ENCODE peak calls at places on chromosomes 16 and 17, in seven cellular contexts. S, F, B, A, K, C and N are unnamed samples.

GRCh38 chr16:53912155-53912554 is 208.2 kb downstream of the FTO start:
- DNase-seq in B (no peak), K (no peak), C (no peak), S (no peak), F (no peak), A (no peak), N (no peak)

GRCh38 chr16:84650062-84650991 is 2.0 kb downstream of the KLHL36 start:
- DNase-seq in S (peak; percentile 46), K (no peak), A (no peak), F (peak; percentile 60), C (no peak), B (no peak), N (no peak)

GRCh38 chr17:49472527-49472926 is 22.6 kb upstream of the NGFR start:
- DNase-seq in K (no peak), A (no peak), C (no peak), B (no peak), F (no peak), S (peak; percentile 29), N (no peak)

GRCh38 chr16:14553447-14553846 is 76.6 kb downstream of the PARN start:
- DNase-seq in S (no peak), B (no peak), K (no peak), A (no peak), F (no peak), C (no peak), N (no peak)

GRCh38 chr16:72172105-72173034 is at the start of gene PMFBP1:
- DNase-seq in A (no peak), K (no peak), B (peak; percentile 11), F (peak; percentile 3), C (peak; percentile 11), S (peak; percentile 72), N (no peak)

GRCh38 chr16:57883480-57883879 is 81.2 kb upstream of the KIFC3 start:
- DNase-seq in F (no peak), K (no peak), B (no peak), C (no peak), S (no peak), A (no peak), N (no peak)

GRCh38 chr17:77392376-77393273 is 251.9 kb downstream of the SEC14L1 start:
- DNase-seq in K (peak; percentile 63), B (no peak), C (peak; percentile 72), A (peak; percentile 80), S (peak; percentile 86), F (peak; percentile 73), N (peak; percentile 51)

GRCh38 chr17:22516861-22517636 is 824.7 kb downstream of the KCNJ18 start:
- DNase-seq in K (no peak), S (no peak), C (no peak), F (no peak), A (no peak), B (no peak), N (no peak)

GRCh38 chr16:10736926-10737625 is 6.6 kb upstream of the NUBP1 start:
- DNase-seq in C (peak; percentile 71), B (no peak), A (peak; percentile 60), K (peak; percentile 61), S (peak; percentile 62), F (peak; percentile 65), N (peak; percentile 70)

GRCh38 chr17:81252336-81253329 is 13.5 kb downstream of the NDUFAF8 start:
- DNase-seq in B (no peak), S (no peak), A (no peak), K (no peak), C (no peak), F (no peak), N (no peak)

GRCh38 chr16:14489460-14489859 is 140.6 kb downstream of the PARN start:
- DNase-seq in K (no peak), B (no peak), S (peak; percentile 41), A (no peak), F (peak; percentile 80), C (no peak), N (no peak)

GRCh38 chr16:52547001-52547833 is at the start of gene TOX3:
- DNase-seq in A (no peak), F (no peak), C (peak; percentile 72), S (no peak), K (peak; percentile 78), B (no peak), N (no peak)

GRCh38 chr16:82226327-82226726 is 56.3 kb upstream of the MPHOSPH6 start:
- DNase-seq in F (no peak), A (no peak), C (no peak), S (no peak), K (no peak), B (no peak), N (no peak)

GRCh38 chr16:83895243-83895642 is 3.7 kb upstream of the MLYCD start:
- DNase-seq in C (no peak), S (no peak), F (no peak), A (no peak), K (no peak), B (no peak), N (no peak)

GRCh38 chr16:58378401-58378800 is 13.9 kb upstream of the GINS3 start:
- DNase-seq in C (no peak), A (no peak), F (no peak), B (no peak), K (no peak), S (no peak), N (no peak)

GRCh38 chr17:80819422-80820164 is 172.0 kb upstream of the CHMP6 start:
- DNase-seq in K (no peak), S (peak; percentile 7), A (no peak), B (no peak), F (no peak), C (no peak), N (no peak)

GRCh38 chr16:28977703-28978641 is 3.4 kb downstream of the SPNS1 start:
- DNase-seq in S (no peak), B (no peak), K (no peak), F (peak; percentile 25), A (no peak), C (peak; percentile 25), N (no peak)

GRCh38 chr16:49492090-49492801 is 118.6 kb downstream of the C16orf78 start:
- DNase-seq in B (no peak), C (peak; percentile 53), S (peak; percentile 22), K (peak; percentile 44), F (peak; percentile 68), A (peak; percentile 61), N (peak; percentile 64)

GRCh38 chr16:87570938-87571867 is 31.1 kb upstream of the JPH3 start:
- DNase-seq in S (peak; percentile 74), K (peak; percentile 81), C (peak; percentile 75), B (no peak), F (peak; percentile 84), A (peak; percentile 44), N (no peak)

GRCh38 chr16:7246578-7246977 is 86.1 kb upstream of the RBFOX1 start:
- DNase-seq in B (no peak), K (no peak), A (no peak), S (no peak), C (no peak), F (no peak), N (no peak)

GRCh38 chr17:72270530-72270929 is 149.7 kb downstream of the SOX9 start:
- DNase-seq in F (no peak), C (peak; percentile 20), S (peak; percentile 21), B (no peak), K (no peak), A (no peak), N (no peak)

GRCh38 chr17:70276931-70277330 is 107.6 kb downstream of the KCNJ2 start:
- DNase-seq in C (no peak), B (no peak), F (no peak), A (no peak), K (no peak), S (no peak), N (no peak)

GRCh38 chr17:1455291-1455747 is 713 bp downstream of the CRK start:
- DNase-seq in C (peak; percentile 74), A (peak; percentile 39), S (peak; percentile 81), F (peak; percentile 89), K (peak; percentile 62), B (no peak), N (peak; percentile 57)

GRCh38 chr17:21239680-21240374 is 13.4 kb downstream of the NATD1 start:
- DNase-seq in K (no peak), B (no peak), S (no peak), F (peak; percentile 84), C (no peak), A (no peak), N (peak; percentile 15)

GRCh38 chr16:85309656-85310587 is 197.7 kb upstream of the CIBAR2 start:
- DNase-seq in F (no peak), B (no peak), C (peak; percentile 50), K (no peak), A (no peak), S (peak; percentile 51), N (no peak)

GRCh38 chr16:52552643-52553042 is 5.7 kb upstream of the TOX3 start:
- DNase-seq in K (no peak), B (no peak), S (no peak), F (no peak), A (no peak), C (no peak), N (no peak)

GRCh38 chr17:72419866-72420774 is 299.3 kb downstream of the SOX9 start:
- DNase-seq in F (no peak), C (no peak), A (no peak), K (no peak), B (no peak), S (no peak), N (peak; percentile 21)

GRCh38 chr16:20280259-20280658 is 47.1 kb downstream of the GP2 start:
- DNase-seq in C (no peak), B (no peak), F (no peak), A (no peak), K (no peak), S (no peak), N (no peak)

GRCh38 chr17:48873212-48873611 is 19.4 kb upstream of the ATP5MC1 start:
- DNase-seq in S (no peak), F (no peak), K (no peak), A (no peak), C (no peak), B (no peak), N (peak; percentile 37)

GRCh38 chr16:15946257-15947044 is 3.0 kb upstream of the ABCC1 start:
- DNase-seq in C (no peak), K (no peak), S (no peak), A (no peak), F (peak; percentile 83), B (no peak), N (no peak)

GRCh38 chr16:3952342-3953131 is 72.0 kb upstream of the CREBBP start:
- DNase-seq in K (no peak), B (no peak), A (no peak), F (no peak), S (peak; percentile 96), C (peak; percentile 42), N (peak; percentile 64)
- H3K4me1 ChIP-seq in K (peaks cover 37% of the 10 kb centered on the region), B (peaks cover 71% of the 10 kb centered on the region), A (peaks cover 17% of the 10 kb centered on the region), F (no peaks in the 10 kb centered on the region), S (peaks cover 17% of the 10 kb centered on the region), C (no peaks in the 10 kb centered on the region), N (no peaks in the 10 kb centered on the region)

GRCh38 chr17:29165261-29165660 is 14.9 kb downstream of the MYO18A start:
- DNase-seq in C (no peak), B (no peak), K (no peak), F (no peak), S (no peak), A (no peak), N (no peak)
- H3K27ac ChIP-seq in C (no peak overlapping the region), B (no peak overlapping the region), K (no peak overlapping the region), F (no peak overlapping the region), S (no peak overlapping the region), A (no peak overlapping the region), N (no peak overlapping the region)

GRCh38 chr17:32341857-32342602 is at the start of gene C17orf75:
- DNase-seq in F (peak; percentile 69), S (peak; percentile 83), K (peak; percentile 83), C (peak; percentile 85), B (no peak), A (peak; percentile 80), N (peak; percentile 82)
- TF ChIP-seq POLR2A in F (peak; percentile 71), S (peak; percentile 50), K (no peak), C (peak; percentile 73), B (peak; percentile 38), A (peak; percentile 35), N (peak; percentile 54)

GRCh38 chr16:75854117-75854516 is 127.8 kb upstream of the CPHXL start:
- DNase-seq in S (no peak), F (no peak), C (no peak), B (no peak), K (no peak), A (no peak), N (no peak)
- H3K4me1 ChIP-seq in S (no peaks in the 10 kb centered on the region), F (no peaks in the 10 kb centered on the region), C (no peaks in the 10 kb centered on the region), B (no peaks in the 10 kb centered on the region), K (no peaks in the 10 kb centered on the region), A (no peaks in the 10 kb centered on the region), N (no peaks in the 10 kb centered on the region)